ENCODE peak calls at places on chromosomes 13 and 19, in seven cellular contexts. K, X, G, J, W, U and H are unnamed samples.

GRCh38 chr19:46221981-46222610 is 7.4 kb upstream of the IGFL1 start:
- DNase-seq in K (peak), X (peak), G (peak), J (peak), W (no peak), U (peak), H (no peak)

GRCh38 chr19:55923556-55923955 is 8.6 kb downstream of the NLRP13 start:
- DNase-seq in K (no peak), X (no peak), G (no peak), J (no peak), W (no peak), U (no peak), H (no peak)

GRCh38 chr13:71865858-71866172 is 1.2 kb downstream of the DACH1 start:
- DNase-seq in K (no peak), X (peak), G (no peak), J (peak), W (no peak), U (no peak), H (peak)

GRCh38 chr19:56838680-56838929 is 1.9 kb downstream of the PEG3 start:
- DNase-seq in K (no peak), X (no peak), G (no peak), J (no peak), W (no peak), U (no peak), H (no peak)

GRCh38 chr19:52464798-52465470 is 11.6 kb downstream of the ZNF578 start:
- DNase-seq in K (peak), X (no peak), G (no peak), J (no peak), W (no peak), U (no peak), H (no peak)

GRCh38 chr13:73687087-73687486 is 447.1 kb downstream of the KLF12 start:
- DNase-seq in K (no peak), X (peak), G (no peak), J (no peak), W (no peak), U (no peak), H (no peak)

GRCh38 chr19:50720921-50721291 is 1.3 kb upstream of the SHANK1 start:
- DNase-seq in K (peak), X (no peak), G (no peak), J (no peak), W (no peak), U (peak), H (no peak)

GRCh38 chr13:99218545-99218944 is 17.9 kb downstream of the UBAC2 start:
- DNase-seq in K (peak), X (no peak), G (no peak), J (no peak), W (no peak), U (no peak), H (no peak)

GRCh38 chr19:29771708-29772415 is 39.9 kb upstream of the CCNE1 start:
- DNase-seq in K (peak), X (peak), G (no peak), J (peak), W (peak), U (peak), H (peak)

GRCh38 chr19:18021121-18021755 is 13.3 kb downstream of the ARRDC2 start:
- DNase-seq in K (no peak), X (peak), G (peak), J (peak), W (peak), U (peak), H (no peak)

GRCh38 chr19:16293133-16294085 is 31.2 kb upstream of the KLF2 start:
- DNase-seq in K (peak), X (peak), G (peak), J (peak), W (no peak), U (peak), H (no peak)

GRCh38 chr13:84925443-84925842 is 873.8 kb downstream of the SLITRK6 start:
- DNase-seq in K (no peak), X (no peak), G (no peak), J (no peak), W (no peak), U (no peak), H (no peak)

GRCh38 chr13:44692173-44692713 is 116.1 kb upstream of the TSC22D1 start:
- DNase-seq in K (no peak), X (peak), G (no peak), J (no peak), W (no peak), U (peak), H (no peak)

GRCh38 chr13:52954838-52955237 is 73.8 kb upstream of the OLFM4 start:
- DNase-seq in K (no peak), X (no peak), G (no peak), J (no peak), W (no peak), U (no peak), H (no peak)

GRCh38 chr19:53865523-53865917 is 2.2 kb upstream of the MYADM start:
- DNase-seq in K (no peak), X (no peak), G (no peak), J (no peak), W (no peak), U (peak), H (no peak)

GRCh38 chr13:49450105-49450819 is 6.2 kb downstream of the SETDB2 start:
- DNase-seq in K (no peak), X (no peak), G (no peak), J (no peak), W (no peak), U (no peak), H (no peak)

GRCh38 chr19:7004313-7004931 is 16.8 kb downstream of the MBD3L2B start:
- DNase-seq in K (peak), X (no peak), G (no peak), J (no peak), W (no peak), U (peak), H (no peak)

GRCh38 chr13:106593131-106593530 is 25.2 kb upstream of the ARGLU1 start:
- DNase-seq in K (no peak), X (no peak), G (no peak), J (no peak), W (no peak), U (no peak), H (no peak)

GRCh38 chr19:3658004-3658822 is 31.6 kb upstream of the CACTIN start:
- DNase-seq in K (no peak), X (no peak), G (no peak), J (no peak), W (no peak), U (no peak), H (no peak)

GRCh38 chr13:113273856-113274590 is 23.0 kb upstream of the LAMP1 start:
- DNase-seq in K (no peak), X (peak), G (peak), J (no peak), W (no peak), U (peak), H (no peak)

GRCh38 chr13:110405597-110406450 is 98.7 kb downstream of the COL4A2 start:
- DNase-seq in K (no peak), X (peak), G (no peak), J (no peak), W (no peak), U (peak), H (no peak)

GRCh38 chr19:10113592-10113963 is 2.1 kb downstream of the P2RY11 start:
- DNase-seq in K (no peak), X (no peak), G (no peak), J (no peak), W (no peak), U (no peak), H (no peak)

GRCh38 chr13:69524459-69525155 is 583.0 kb upstream of the ATXN8OS start:
- DNase-seq in K (no peak), X (no peak), G (no peak), J (no peak), W (no peak), U (no peak), H (no peak)

GRCh38 chr19:23415561-23416191 is 20.4 kb upstream of the ZNF91 start:
- DNase-seq in K (peak), X (no peak), G (no peak), J (no peak), W (no peak), U (no peak), H (peak)

GRCh38 chr19:55536951-55537740 is at the start of gene SBK2:
- DNase-seq in K (peak), X (no peak), G (no peak), J (no peak), W (no peak), U (no peak), H (peak)

GRCh38 chr19:35030257-35031071 is at the start of gene SCN1B:
- DNase-seq in K (peak), X (peak), G (peak), J (peak), W (peak), U (peak), H (peak)

GRCh38 chr19:4140237-4140711 is 13.2 kb upstream of the CREB3L3 start:
- DNase-seq in K (peak), X (peak), G (no peak), J (peak), W (no peak), U (peak), H (peak)

GRCh38 chr19:36501973-36502372 is 12.6 kb upstream of the ZNF566 start:
- DNase-seq in K (no peak), X (no peak), G (no peak), J (no peak), W (no peak), U (no peak), H (no peak)

GRCh38 chr13:94333131-94333820 is 146.2 kb downstream of the DCT start:
- DNase-seq in K (no peak), X (no peak), G (no peak), J (no peak), W (no peak), U (peak), H (no peak)

GRCh38 chr13:25847635-25848616 is 203.9 kb downstream of the SHISA2 start:
- DNase-seq in K (no peak), X (no peak), G (no peak), J (no peak), W (no peak), U (no peak), H (no peak)

GRCh38 chr13:109859216-109859835 is 72.9 kb upstream of the IRS2 start:
- DNase-seq in K (no peak), X (no peak), G (no peak), J (no peak), W (no peak), U (no peak), H (no peak)

GRCh38 chr13:98997738-98998641 is 20.1 kb upstream of the DOCK9 start:
- DNase-seq in K (no peak), X (no peak), G (no peak), J (no peak), W (peak), U (peak), H (no peak)

GRCh38 chr19:51651216-51651846 is 4.7 kb upstream of the SIGLEC14 start:
- DNase-seq in K (no peak), X (no peak), G (no peak), J (no peak), W (no peak), U (no peak), H (no peak)

GRCh38 chr13:93700115-93700514 is 473.5 kb downstream of the GPC6 start:
- DNase-seq in K (no peak), X (no peak), G (no peak), J (no peak), W (no peak), U (peak), H (no peak)

GRCh38 chr19:18832331-18833140 is 777 bp downstream of the UPF1 start:
- DNase-seq in K (peak), X (peak), G (no peak), J (peak), W (no peak), U (peak), H (peak)

GRCh38 chr19:50551713-50552187 is 16.5 kb downstream of the LRRC4B start:
- DNase-seq in K (peak), X (peak), G (no peak), J (no peak), W (no peak), U (no peak), H (no peak)

GRCh38 chr13:37878921-37879320 is 9.3 kb upstream of the TRPC4 start:
- DNase-seq in K (no peak), X (no peak), G (no peak), J (no peak), W (no peak), U (no peak), H (no peak)

GRCh38 chr13:35716186-35716585 is 239.7 kb upstream of the MAB21L1 start:
- DNase-seq in K (no peak), X (peak), G (no peak), J (peak), W (no peak), U (peak), H (no peak)

GRCh38 chr13:60370343-60370742 is 26.7 kb upstream of the TDRD3 start:
- DNase-seq in K (no peak), X (no peak), G (no peak), J (no peak), W (no peak), U (no peak), H (no peak)

GRCh38 chr13:60372141-60372540 is 24.9 kb upstream of the TDRD3 start:
- DNase-seq in K (no peak), X (no peak), G (no peak), J (no peak), W (no peak), U (no peak), H (no peak)

GRCh38 chr13:60363288-60363687 is 33.7 kb upstream of the TDRD3 start:
- DNase-seq in K (no peak), X (no peak), G (no peak), J (no peak), W (no peak), U (no peak), H (no peak)

GRCh38 chr13:60369242-60369641 is 27.8 kb upstream of the TDRD3 start:
- DNase-seq in K (no peak), X (no peak), G (no peak), J (no peak), W (no peak), U (no peak), H (no peak)
- TF ChIP-seq CTCF in K (peak), X (peak), G (no peak), J (no peak), W (no peak), U (peak), H (peak)

GRCh38 chr19:48735031-48735615 is 5.3 kb downstream of the RASIP1 start:
- DNase-seq in K (peak), X (no peak), G (no peak), J (peak), W (no peak), U (no peak), H (peak)
- TF ChIP-seq CTCF in K (no peak), X (no peak), G (no peak), J (no peak), W (no peak), U (no peak), H (no peak)

GRCh38 chr13:40155176-40155575 is 499.7 kb downstream of the COG6 start:
- DNase-seq in K (no peak), X (no peak), G (no peak), J (no peak), W (no peak), U (no peak), H (no peak)

GRCh38 chr13:40149611-40150283 is 494.3 kb downstream of the COG6 start:
- DNase-seq in K (no peak), X (peak), G (peak), J (no peak), W (no peak), U (peak), H (no peak)

GRCh38 chr13:40152904-40153303 is 497.4 kb downstream of the COG6 start:
- DNase-seq in K (no peak), X (no peak), G (no peak), J (no peak), W (no peak), U (no peak), H (no peak)

GRCh38 chr13:40153516-40153915 is 498.1 kb downstream of the COG6 start:
- DNase-seq in K (no peak), X (peak), G (no peak), J (no peak), W (no peak), U (no peak), H (no peak)

DNA sequence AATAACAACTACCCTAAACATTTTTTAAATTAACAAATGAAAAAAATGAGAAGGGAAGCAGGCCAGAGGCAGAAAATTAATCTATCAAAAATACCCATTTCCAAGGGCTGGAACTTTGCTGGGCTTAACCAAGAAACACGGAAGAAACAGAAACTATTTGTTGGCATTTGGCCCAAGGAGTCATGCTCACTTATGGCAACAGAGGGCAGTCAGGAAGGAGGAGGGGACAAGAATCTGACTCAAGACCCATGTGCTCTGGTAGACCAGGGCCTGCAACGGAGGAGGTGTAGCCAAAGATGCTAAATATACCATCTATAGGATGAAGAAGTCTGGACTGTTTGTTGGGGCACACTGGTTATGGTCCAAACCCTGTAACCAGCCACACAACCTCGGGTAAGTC is 496.7 kb downstream of the COG6 start:
- DNase-seq in K (no peak), X (peak), G (no peak), J (peak), W (no peak), U (peak), H (no peak)
- TF ChIP-seq CTCF in K (no peak), X (peak), G (no peak), J (no peak), W (no peak), U (peak), H (no peak)

GRCh38 chr13:27171244-27171829 is at the start of gene USP12:
- DNase-seq in K (peak), X (peak), G (peak), J (peak), W (no peak), U (peak), H (peak)

GRCh38 chr13:27170521-27171243 is 929 bp downstream of the USP12 start:
- DNase-seq in K (peak), X (peak), G (no peak), J (no peak), W (peak), U (no peak), H (peak)

GRCh38 chr13:27171830-27172494 is 351 bp upstream of the USP12 start:
- DNase-seq in K (peak), X (peak), G (peak), J (peak), W (peak), U (peak), H (peak)

GRCh38 chr13:27168870-27169525 is 2.6 kb downstream of the USP12 start:
- DNase-seq in K (no peak), X (peak), G (no peak), J (no peak), W (no peak), U (peak), H (no peak)

GRCh38 chr13:27170221-27170520 is 1.4 kb downstream of the USP12 start:
- DNase-seq in K (no peak), X (peak), G (no peak), J (no peak), W (no peak), U (peak), H (no peak)
- TF ChIP-seq CTCF in K (no peak), X (no peak), G (peak), J (no peak), W (no peak), U (no peak), H (no peak)

GRCh38 chr13:65656740-65657329 is 1573.3 kb downstream of the PCDH9 start:
- DNase-seq in K (no peak), X (peak), G (no peak), J (no peak), W (no peak), U (peak), H (no peak)
- TF ChIP-seq CTCF in K (peak), X (peak), G (no peak), J (no peak), W (no peak), U (peak), H (peak)

GRCh38 chr13:23707674-23708073 is 137.5 kb downstream of the TNFRSF19 start:
- DNase-seq in K (no peak), X (peak), G (no peak), J (peak), W (no peak), U (peak), H (no peak)
- TF ChIP-seq CTCF in K (no peak), X (peak), G (no peak), J (no peak), W (no peak), U (peak), H (no peak)

DNA sequence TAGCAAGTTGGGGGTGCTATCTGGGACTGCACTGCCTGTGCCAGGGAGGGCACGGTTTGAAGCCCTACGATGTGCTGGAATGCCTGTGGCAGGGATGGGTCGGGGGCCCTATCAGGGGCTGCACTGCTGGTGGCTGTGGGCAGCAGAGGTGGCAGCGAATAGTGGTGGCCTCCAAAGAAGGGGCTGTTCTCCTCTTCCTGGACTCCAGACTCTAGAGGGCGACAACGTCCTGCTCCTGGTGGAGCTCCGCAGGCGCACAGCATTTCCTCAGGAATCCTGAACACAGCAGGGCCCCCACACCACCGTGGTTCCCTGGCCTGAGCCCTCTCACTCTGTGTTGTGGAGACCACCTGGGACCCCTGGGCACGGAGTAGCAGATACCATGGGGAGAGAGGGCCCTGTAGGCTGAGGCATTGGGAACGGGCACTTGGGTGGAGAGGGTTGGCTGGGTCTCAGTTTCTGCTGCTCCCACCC is 145.6 kb downstream of the TNFRSF19 start:
- DNase-seq in K (peak), X (no peak), G (no peak), J (peak), W (no peak), U (no peak), H (peak)
- TF ChIP-seq CTCF in K (no peak), X (peak), G (no peak), J (peak), W (no peak), U (peak), H (no peak)

GRCh38 chr19:808176-808741 is 11.0 kb downstream of the PTBP1 start:
- DNase-seq in K (no peak), X (no peak), G (no peak), J (no peak), W (no peak), U (no peak), H (no peak)

GRCh38 chr19:805600-806550 is 8.6 kb downstream of the PTBP1 start:
- DNase-seq in K (no peak), X (no peak), G (no peak), J (no peak), W (no peak), U (no peak), H (no peak)

GRCh38 chr19:807627-808175 is 10.4 kb downstream of the PTBP1 start:
- DNase-seq in K (no peak), X (no peak), G (no peak), J (no peak), W (no peak), U (no peak), H (no peak)

GRCh38 chr19:805161-805561 is 7.9 kb downstream of the PTBP1 start:
- DNase-seq in K (no peak), X (no peak), G (no peak), J (no peak), W (no peak), U (no peak), H (no peak)

GRCh38 chr19:806815-807421 is 9.7 kb downstream of the PTBP1 start:
- DNase-seq in K (no peak), X (no peak), G (no peak), J (no peak), W (no peak), U (no peak), H (no peak)
- TF ChIP-seq CTCF in K (no peak), X (no peak), G (no peak), J (no peak), W (no peak), U (no peak), H (no peak)

GRCh38 chr13:23235994-23236393 is 55.2 kb downstream of the SGCG start:
- DNase-seq in K (no peak), X (no peak), G (no peak), J (no peak), W (no peak), U (no peak), H (no peak)
- TF ChIP-seq CTCF in K (no peak), X (no peak), G (no peak), J (no peak), W (no peak), U (no peak), H (no peak)